ENCODE peak calls at places on chromosomes 4 and X, in seven cellular contexts. F, U, T, R, G, S and K are unnamed samples. For H3K4me1, the result is how much of the 10 kb centered on the place peaks cover.

GRCh38 chr4:102761478-102761790 is 666 bp upstream of the MANBA start:
- DNase-seq in F (no peak), U (no peak), T (no peak), R (no peak), G (peak), S (peak), K (no peak)

GRCh38 chrX:153494541-153495361 is at the start of gene BGN:
- DNase-seq in F (no peak), U (no peak), T (peak), R (no peak), G (no peak), S (no peak), K (no peak)

GRCh38 chr4:113708250-113708649 is 53.3 kb downstream of the CAMK2D start:
- DNase-seq in F (no peak), U (no peak), T (no peak), R (no peak), G (no peak), S (no peak), K (no peak)

GRCh38 chr4:99235955-99236354 is 16.9 kb upstream of the ADH6 start:
- DNase-seq in F (no peak), U (no peak), T (no peak), R (no peak), G (no peak), S (no peak), K (no peak)

GRCh38 chrX:80216086-80216485 is 201.5 kb downstream of the TBX22 start:
- DNase-seq in F (no peak), U (peak), T (no peak), R (no peak), G (no peak), S (no peak), K (no peak)

GRCh38 chrX:16834811-16835210 is 35.4 kb downstream of the RBBP7 start:
- DNase-seq in F (no peak), U (no peak), T (no peak), R (no peak), G (no peak), S (no peak), K (no peak)

GRCh38 chrX:69919749-69920148 is 130.0 kb downstream of the AWAT2 start:
- DNase-seq in F (no peak), U (no peak), T (no peak), R (no peak), G (no peak), S (no peak), K (no peak)

GRCh38 chrX:23883737-23884354 is 23.9 kb downstream of the APOO start:
- DNase-seq in F (no peak), U (peak), T (peak), R (no peak), G (no peak), S (no peak), K (no peak)

GRCh38 chr4:85475631-85476233 is 782 bp downstream of the ARHGAP24 start:
- DNase-seq in F (no peak), U (peak), T (no peak), R (no peak), G (no peak), S (no peak), K (no peak)

GRCh38 chr4:120506536-120506935 is 416.0 kb downstream of the PRDM5 start:
- DNase-seq in F (no peak), U (no peak), T (no peak), R (no peak), G (no peak), S (no peak), K (no peak)

GRCh38 chr4:6309755-6310154 is 40.1 kb downstream of the WFS1 start:
- DNase-seq in F (no peak), U (no peak), T (no peak), R (no peak), G (no peak), S (no peak), K (no peak)

GRCh38 chrX:150847088-150847487 is 51.4 kb downstream of the CD99L2 start:
- DNase-seq in F (no peak), U (no peak), T (no peak), R (no peak), G (no peak), S (no peak), K (no peak)

GRCh38 chrX:149630681-149631292 is 805 bp downstream of the TMEM185A start:
- DNase-seq in F (no peak), U (peak), T (peak), R (no peak), G (no peak), S (no peak), K (no peak)

GRCh38 chrX:29687687-29688086 is 527.7 kb upstream of the MAGEB2 start:
- DNase-seq in F (no peak), U (peak), T (no peak), R (no peak), G (no peak), S (no peak), K (no peak)

GRCh38 chr4:49032440-49033161 is 46.5 kb downstream of the CWH43 start:
- DNase-seq in F (no peak), U (peak), T (peak), R (no peak), G (no peak), S (no peak), K (no peak)

GRCh38 chr4:27016551-27016950 is 155.9 kb downstream of the STIM2 start:
- DNase-seq in F (no peak), U (no peak), T (no peak), R (no peak), G (no peak), S (no peak), K (no peak)

GRCh38 chr4:153216546-153216945 is 12.3 kb downstream of the TRIM2 start:
- DNase-seq in F (no peak), U (no peak), T (no peak), R (no peak), G (no peak), S (no peak), K (no peak)

GRCh38 chr4:2660596-2661211 is 95.4 kb downstream of the TNIP2 start:
- DNase-seq in F (no peak), U (no peak), T (no peak), R (no peak), G (no peak), S (no peak), K (no peak)

GRCh38 chr4:41428941-41429669 is 108.9 kb upstream of the LIMCH1 start:
- DNase-seq in F (no peak), U (no peak), T (no peak), R (no peak), G (no peak), S (no peak), K (no peak)

GRCh38 chr4:41427306-41427882 is 110.6 kb upstream of the LIMCH1 start:
- DNase-seq in F (no peak), U (peak), T (no peak), R (no peak), G (no peak), S (no peak), K (no peak)

GRCh38 chr4:41430796-41431195 is 107.2 kb upstream of the LIMCH1 start:
- DNase-seq in F (no peak), U (no peak), T (no peak), R (no peak), G (no peak), S (no peak), K (no peak)

GRCh38 chr4:41426523-41426922 is 111.4 kb upstream of the LIMCH1 start:
- DNase-seq in F (no peak), U (no peak), T (no peak), R (no peak), G (no peak), S (no peak), K (no peak)

DNA sequence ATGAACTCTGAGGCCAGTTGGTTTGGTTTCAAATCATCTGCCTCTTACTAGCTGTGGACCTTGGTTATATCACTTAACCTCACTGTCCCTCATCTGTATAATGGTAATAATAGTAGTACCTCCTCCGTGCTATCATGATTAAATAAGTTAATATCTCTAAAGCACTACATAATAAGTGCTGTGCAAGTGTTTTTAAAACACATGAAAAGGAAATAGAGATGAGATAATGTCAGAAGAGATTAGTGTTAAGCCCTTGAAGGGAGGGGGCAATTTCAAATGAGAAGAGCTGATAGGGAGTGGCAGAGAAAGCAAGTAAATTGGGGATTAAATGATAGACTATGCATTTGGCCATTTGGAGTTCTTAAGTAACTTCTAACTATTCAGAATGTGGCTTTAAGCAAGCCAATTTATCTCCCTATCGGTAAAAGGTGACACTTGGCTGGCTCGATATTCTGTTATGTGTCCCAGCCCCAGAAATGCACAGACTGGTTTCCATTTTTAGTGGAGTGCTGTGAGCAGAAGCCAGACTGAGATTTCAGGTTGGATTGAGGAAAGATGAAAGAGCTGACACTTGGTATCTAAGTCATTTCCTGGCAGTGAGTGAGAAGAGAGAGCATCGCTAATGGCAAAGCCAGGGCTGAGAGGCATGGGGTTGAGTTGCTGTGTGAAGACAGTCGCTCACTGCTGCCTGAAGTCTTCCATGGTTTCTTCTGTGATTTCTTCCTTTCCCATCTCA is 109.6 kb upstream of the LIMCH1 start:
- DNase-seq in F (no peak), U (no peak), T (no peak), R (no peak), G (no peak), S (no peak), K (no peak)
- H3K4me1 ChIP-seq in F (half or more), U (half or more), T (under half), R (under half), G (under half), S (half or more), K (under half)

GRCh38 chrX:140123446-140123845 is 158.1 kb upstream of the CXorf66 start:
- DNase-seq in F (no peak), U (peak), T (no peak), R (no peak), G (no peak), S (no peak), K (no peak)
- TF ChIP-seq CTCF in F (no peak), U (no peak), T (no peak), R (no peak), G (no peak), S (no peak), K (no peak)

DNA sequence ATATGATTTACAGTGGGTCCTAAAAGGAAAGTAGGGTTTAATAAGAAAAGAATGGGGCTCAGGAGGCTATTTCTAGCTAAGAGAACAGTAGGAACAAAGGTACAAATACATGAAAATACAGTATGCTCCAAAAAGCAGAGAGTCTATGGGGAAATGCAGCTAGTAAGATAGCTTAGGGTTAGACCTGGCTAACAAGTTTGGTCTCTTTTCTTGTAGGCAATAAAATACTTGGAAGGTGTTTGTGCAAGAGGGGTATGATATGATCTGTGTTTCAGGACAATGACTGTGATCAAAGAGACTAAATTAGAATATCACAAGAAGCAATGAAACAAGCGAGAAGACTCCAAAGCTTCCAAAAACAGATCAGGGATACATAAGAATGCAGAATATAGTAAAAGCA is 33.5 kb upstream of the SH3KBP1 start:
- DNase-seq in F (no peak), U (no peak), T (no peak), R (no peak), G (no peak), S (no peak), K (no peak)
- TF ChIP-seq EP300 in F (no peak), U (no peak), T (no peak), R (no peak), G (no peak), S (no peak), K (no peak)

GRCh38 chrX:110743679-110744340 is 51.8 kb downstream of the CHRDL1 start:
- DNase-seq in F (no peak), U (no peak), T (no peak), R (no peak), G (no peak), S (no peak), K (no peak)
- H3K4me1 ChIP-seq in F (half or more), U (under half), T (under half), R (under half), G (under half), S (under half), K (under half)

GRCh38 chr4:76251448-76252270 is at the start of gene FAM47E:
- DNase-seq in F (no peak), U (peak), T (peak), R (peak), G (peak), S (peak), K (peak)
- TF ChIP-seq CTCF in F (peak), U (peak), T (peak), R (peak), G (peak), S (peak), K (no peak)

DNA sequence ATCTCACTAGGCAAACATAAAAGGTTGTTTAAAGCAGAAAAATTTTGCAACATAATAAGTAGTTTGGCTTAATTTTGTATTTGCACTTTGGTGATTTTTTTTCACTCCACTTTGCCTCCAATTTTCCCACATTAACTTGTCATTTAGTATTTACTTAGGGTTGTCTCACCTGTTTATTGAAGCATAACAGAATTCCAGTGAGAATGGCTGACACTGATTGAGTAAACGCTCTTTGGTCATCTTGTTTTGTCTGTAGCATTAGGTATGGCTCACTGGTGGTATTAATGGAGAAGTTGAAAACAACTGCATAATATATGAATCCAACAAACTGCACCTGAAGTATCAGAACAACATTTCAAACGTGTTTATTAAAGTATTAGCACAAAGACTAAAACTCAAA is 799.5 kb upstream of the ADGRL3 start:
- DNase-seq in F (no peak), U (no peak), T (no peak), R (no peak), G (no peak), S (no peak), K (no peak)
- TF ChIP-seq EP300 in F (no peak), U (no peak), T (no peak), R (no peak), G (no peak), S (no peak), K (no peak)

GRCh38 chr4:128863314-128864075 is 54.0 kb downstream of the JADE1 start:
- DNase-seq in F (no peak), U (peak), T (peak), R (peak), G (peak), S (peak), K (peak)

GRCh38 chr4:128862608-128863313 is 53.3 kb downstream of the JADE1 start:
- DNase-seq in F (no peak), U (peak), T (no peak), R (no peak), G (no peak), S (no peak), K (no peak)

GRCh38 chr4:128861856-128862518 is 52.5 kb downstream of the JADE1 start:
- DNase-seq in F (no peak), U (no peak), T (no peak), R (no peak), G (no peak), S (no peak), K (no peak)

GRCh38 chr4:128858875-128859696 is 49.6 kb downstream of the JADE1 start:
- DNase-seq in F (no peak), U (peak), T (no peak), R (no peak), G (no peak), S (no peak), K (no peak)

DNA sequence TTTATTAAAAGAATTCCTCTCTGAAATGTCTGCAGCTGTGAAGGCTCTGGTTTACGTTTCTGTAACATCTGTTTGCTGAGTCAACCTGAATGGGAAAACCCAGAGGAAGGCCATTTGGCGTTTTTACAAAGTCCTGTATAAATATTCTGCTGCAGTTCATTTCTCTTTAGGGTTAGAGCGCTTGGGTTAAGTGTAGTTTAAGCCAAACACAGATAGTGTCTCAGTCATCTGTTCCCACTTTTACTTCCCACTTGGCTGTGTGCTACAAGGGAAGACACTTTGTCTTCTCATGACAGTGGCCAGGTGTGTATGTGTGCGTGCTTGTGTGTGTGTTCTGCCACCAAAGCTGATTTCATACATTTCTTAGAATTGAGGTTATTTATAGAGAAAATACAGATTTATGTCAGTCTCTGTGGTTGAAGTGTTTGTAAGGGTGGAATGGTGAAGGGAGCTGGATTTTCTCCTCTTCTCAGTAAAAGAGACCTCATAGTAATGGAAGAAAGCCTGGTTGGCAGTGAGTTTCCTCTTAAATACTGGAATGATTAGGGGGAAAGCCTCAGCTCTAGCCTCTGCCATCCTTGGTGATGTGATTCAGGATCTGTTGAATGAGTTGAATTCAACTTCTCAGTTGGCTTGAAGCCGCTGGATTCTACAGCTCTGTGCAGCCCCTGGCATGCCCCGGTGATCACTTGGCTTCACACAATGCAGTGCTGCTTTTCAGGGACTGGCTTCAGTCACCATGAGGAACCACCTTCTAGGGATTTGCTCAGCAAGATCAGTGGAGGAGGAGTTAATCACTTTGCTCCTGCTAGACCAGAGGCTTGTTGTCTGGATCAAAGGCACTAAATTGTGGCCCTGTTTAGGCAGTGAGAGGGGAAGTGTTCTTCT is 50.6 kb downstream of the JADE1 start:
- DNase-seq in F (no peak), U (no peak), T (no peak), R (no peak), G (no peak), S (peak), K (no peak)
- H3K4me1 ChIP-seq in F (under half), U (under half), T (under half), R (under half), G (under half), S (under half), K (under half)

GRCh38 chr4:3790006-3790561 is 23.9 kb downstream of the ADRA2C start:
- DNase-seq in F (no peak), U (no peak), T (no peak), R (no peak), G (no peak), S (no peak), K (no peak)

GRCh38 chr4:3791910-3792542 is 25.8 kb downstream of the ADRA2C start:
- DNase-seq in F (no peak), U (peak), T (peak), R (no peak), G (peak), S (no peak), K (peak)

GRCh38 chr4:3793545-3793944 is 27.4 kb downstream of the ADRA2C start:
- DNase-seq in F (no peak), U (no peak), T (no peak), R (no peak), G (no peak), S (no peak), K (no peak)

GRCh38 chr4:3791256-3791655 is 25.1 kb downstream of the ADRA2C start:
- DNase-seq in F (no peak), U (no peak), T (no peak), R (no peak), G (no peak), S (no peak), K (no peak)

GRCh38 chr4:3792813-3793212 is 26.6 kb downstream of the ADRA2C start:
- DNase-seq in F (no peak), U (peak), T (peak), R (no peak), G (no peak), S (no peak), K (no peak)
- TF ChIP-seq CTCF in F (no peak), U (no peak), T (peak), R (no peak), G (no peak), S (no peak), K (no peak)

DNA sequence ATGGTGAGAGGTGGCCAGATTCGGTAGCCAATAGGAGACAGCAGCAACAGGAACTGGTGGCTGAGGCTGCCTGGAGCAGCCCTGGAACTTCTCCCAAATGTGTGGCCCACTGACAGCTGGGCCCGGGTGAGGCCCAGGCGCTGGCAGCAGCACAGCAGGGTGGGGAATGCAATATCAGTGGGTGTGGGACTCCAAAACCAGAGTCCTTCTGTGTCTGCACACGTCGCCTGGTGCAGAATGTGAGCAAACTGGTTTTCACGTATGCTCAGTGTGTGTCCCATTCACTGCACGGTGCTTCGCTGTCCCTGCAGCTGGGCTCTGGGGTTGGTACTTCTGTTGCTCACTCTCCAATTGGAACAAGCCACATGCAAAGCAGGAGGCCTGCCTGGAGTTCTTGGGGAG is 14.4 kb upstream of the CENPU start:
- DNase-seq in F (no peak), U (no peak), T (no peak), R (no peak), G (peak), S (no peak), K (peak)
- TF ChIP-seq EP300 in F (no peak), U (no peak), T (no peak), R (no peak), G (no peak), S (no peak), K (no peak)

DNA sequence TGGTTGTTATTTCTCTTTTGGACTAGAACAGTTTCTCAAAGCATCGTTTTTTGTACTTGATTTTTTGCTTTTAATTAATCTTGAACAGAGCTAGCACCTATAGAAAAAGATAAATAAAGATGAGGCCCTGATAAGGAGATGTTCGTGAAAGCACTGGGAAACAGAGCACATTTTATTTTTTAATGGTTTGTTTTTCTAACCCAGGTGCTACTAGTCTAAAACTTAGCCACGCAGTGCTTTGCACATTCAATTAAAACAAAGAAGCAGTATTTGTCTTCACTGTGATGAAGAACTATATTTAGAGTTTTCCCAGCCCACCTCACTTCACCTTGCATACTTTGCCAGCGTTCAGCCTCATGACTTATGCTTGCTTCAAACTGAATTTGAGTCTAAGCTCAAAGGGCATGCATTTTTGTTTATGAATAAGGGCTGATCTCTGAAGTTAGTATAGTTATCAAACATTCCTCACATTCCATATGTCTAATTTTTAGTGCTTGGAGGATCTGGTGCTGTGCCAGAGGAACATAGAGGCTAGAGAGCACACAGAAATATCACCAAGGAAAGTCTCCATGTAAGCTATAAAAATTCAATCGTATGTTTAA is 76.7 kb downstream of the WWC2 start:
- DNase-seq in F (no peak), U (peak), T (no peak), R (no peak), G (no peak), S (no peak), K (no peak)
- H3K4me1 ChIP-seq in F (under half), U (half or more), T (under half), R (under half), G (under half), S (under half), K (half or more)